ENCODE peak calls at places on chromosomes 7 and 10, in ten cellular contexts. Z, B, C, E, R, D, U, Y, Q and A are unnamed samples.
A peak's percentile ranks its signal among the peaks of the same experiment; 100 is the strongest.

GRCh38 chr7:98244871-98245270 is 7.2 kb downstream of the TECPR1 start:
- DNase-seq in Z (no peak), B (no peak), C (peak; percentile 54), E (no peak), R (no peak), D (no peak), U (no peak), Y (no peak), Q (no peak), A (no peak)

GRCh38 chr10:13993169-13993568 is 337.6 kb downstream of the FRMD4A start:
- DNase-seq in Z (no peak), B (no peak), C (no peak), E (no peak), R (no peak), D (peak; percentile 23), U (no peak), Y (no peak), Q (no peak), A (no peak)

GRCh38 chr10:86043236-86043635 is 323.4 kb downstream of the GRID1 start:
- DNase-seq in Z (no peak), B (no peak), C (no peak), E (no peak), R (no peak), D (peak; percentile 22), U (no peak), Y (no peak), Q (no peak), A (no peak)

GRCh38 chr7:29435167-29435566 is 128.5 kb upstream of the PRR15 start:
- DNase-seq in Z (no peak), B (no peak), C (no peak), E (no peak), R (no peak), D (no peak), U (no peak), Y (no peak), Q (no peak), A (no peak)

GRCh38 chr7:1931248-1931950 is 261.3 kb downstream of the ELFN1 start:
- DNase-seq in Z (peak; percentile 9), B (no peak), C (no peak), E (no peak), R (no peak), D (peak; percentile 3), U (no peak), Y (no peak), Q (no peak), A (no peak)

GRCh38 chr7:3083350-3083749 is 39.7 kb upstream of the CARD11 start:
- DNase-seq in Z (no peak), B (no peak), C (no peak), E (no peak), R (no peak), D (no peak), U (no peak), Y (no peak), Q (no peak), A (no peak)

GRCh38 chr7:147443942-147444341 is 1146.6 kb upstream of the C7orf33 start:
- DNase-seq in Z (no peak), B (no peak), C (no peak), E (no peak), R (no peak), D (no peak), U (no peak), Y (no peak), Q (no peak), A (no peak)

GRCh38 chr10:43340619-43341018 is 30.8 kb upstream of the FXYD4 start:
- DNase-seq in Z (no peak), B (no peak), C (no peak), E (no peak), R (no peak), D (no peak), U (no peak), Y (peak; percentile 87), Q (no peak), A (no peak)

GRCh38 chr10:25191162-25191895 is 16.5 kb downstream of the GPR158 start:
- DNase-seq in Z (no peak), B (no peak), C (no peak), E (no peak), R (no peak), D (no peak), U (no peak), Y (no peak), Q (no peak), A (no peak)